ENCODE peak calls at places on chromosome 14, in four cellular contexts. One of them, this sample, is unnamed.

GRCh38 chr14:57492859-57493258 is 798 bp downstream of the CCDC198 start:
- DNase-seq in lower leg skin: no peak
- DNase-seq in colonic mucosa: no peak
- DNase-seq in IMR-90: peak; percentile 45
- DNase-seq in this sample: no peak

GRCh38 chr14:60079723-60080122 is 12.0 kb upstream of the PCNX4 start:
- DNase-seq in lower leg skin: no peak
- DNase-seq in colonic mucosa: no peak
- DNase-seq in IMR-90: no peak
- DNase-seq in this sample: no peak

GRCh38 chr14:32426596-32427408 is 97.7 kb downstream of the AKAP6 start:
- DNase-seq in lower leg skin: no peak
- DNase-seq in colonic mucosa: no peak
- DNase-seq in IMR-90: no peak
- DNase-seq in this sample: no peak

GRCh38 chr14:48973136-48973535 is 613.0 kb downstream of the RPS29 start:
- DNase-seq in lower leg skin: no peak
- DNase-seq in colonic mucosa: no peak
- DNase-seq in IMR-90: peak; percentile 70
- DNase-seq in this sample: no peak

GRCh38 chr14:68924392-68925158 is 54.5 kb downstream of the ACTN1 start:
- DNase-seq in lower leg skin: no peak
- DNase-seq in colonic mucosa: no peak
- DNase-seq in IMR-90: no peak
- DNase-seq in this sample: no peak

GRCh38 chr14:53531151-53531550 is 378.0 kb upstream of the DDHD1 start:
- DNase-seq in lower leg skin: no peak
- DNase-seq in colonic mucosa: no peak
- DNase-seq in IMR-90: no peak
- DNase-seq in this sample: no peak

GRCh38 chr14:86971292-86971691 is 1021.7 kb downstream of the GALC start:
- DNase-seq in lower leg skin: no peak
- DNase-seq in colonic mucosa: no peak
- DNase-seq in IMR-90: no peak
- DNase-seq in this sample: no peak

GRCh38 chr14:106547735-106548550 is 1021.6 kb downstream of the TMEM121 start:
- DNase-seq in lower leg skin: no peak
- DNase-seq in colonic mucosa: no peak
- DNase-seq in IMR-90: no peak
- DNase-seq in this sample: no peak

GRCh38 chr14:69358233-69358963 is 39.7 kb downstream of the ERH start:
- DNase-seq in lower leg skin: no peak
- DNase-seq in colonic mucosa: no peak
- DNase-seq in IMR-90: peak; percentile 6
- DNase-seq in this sample: no peak

GRCh38 chr14:31927348-31927826 is 149.7 kb upstream of the ARHGAP5 start:
- DNase-seq in lower leg skin: no peak
- DNase-seq in colonic mucosa: no peak
- DNase-seq in IMR-90: peak; percentile 97
- DNase-seq in this sample: no peak

GRCh38 chr14:25048170-25049126 is 1.5 kb downstream of the STXBP6 start:
- DNase-seq in lower leg skin: peak; percentile 69
- DNase-seq in colonic mucosa: peak; percentile 46
- DNase-seq in IMR-90: peak; percentile 86
- DNase-seq in this sample: peak; percentile 60

GRCh38 chr14:68733086-68733621 is 59.7 kb downstream of the ZFP36L1 start:
- DNase-seq in lower leg skin: peak; percentile 55
- DNase-seq in colonic mucosa: no peak
- DNase-seq in IMR-90: no peak
- DNase-seq in this sample: no peak

GRCh38 chr14:68042591-68043210 is 223.1 kb downstream of the RAD51B start:
- DNase-seq in lower leg skin: peak; percentile 34
- DNase-seq in colonic mucosa: no peak
- DNase-seq in IMR-90: no peak
- DNase-seq in this sample: no peak

GRCh38 chr14:45177081-45177480 is 41.4 kb downstream of the FANCM start:
- DNase-seq in lower leg skin: no peak
- DNase-seq in colonic mucosa: no peak
- DNase-seq in IMR-90: peak; percentile 86
- DNase-seq in this sample: no peak

GRCh38 chr14:52021971-52022600 is 32.7 kb downstream of the RTRAF start:
- DNase-seq in lower leg skin: no peak
- DNase-seq in colonic mucosa: no peak
- DNase-seq in IMR-90: peak; percentile 44
- DNase-seq in this sample: no peak

GRCh38 chr14:54815016-54815415 is 87.6 kb downstream of the GCH1 start:
- DNase-seq in lower leg skin: no peak
- DNase-seq in colonic mucosa: no peak
- DNase-seq in IMR-90: peak; percentile 20
- DNase-seq in this sample: no peak

GRCh38 chr14:20934148-20934762 is 21.0 kb upstream of the RNASE2 start:
- DNase-seq in lower leg skin: no peak
- DNase-seq in colonic mucosa: no peak
- DNase-seq in IMR-90: no peak
- DNase-seq in this sample: no peak

GRCh38 chr14:96090441-96091148 is 51.4 kb downstream of the C14orf132 start:
- DNase-seq in lower leg skin: no peak
- DNase-seq in colonic mucosa: peak; percentile 57
- DNase-seq in IMR-90: peak; percentile 65
- DNase-seq in this sample: peak; percentile 61

GRCh38 chr14:44404599-44405349 is 102.3 kb downstream of the FSCB start:
- DNase-seq in lower leg skin: no peak
- DNase-seq in colonic mucosa: no peak
- DNase-seq in IMR-90: no peak
- DNase-seq in this sample: no peak

GRCh38 chr14:75794615-75795038 is 133.6 kb downstream of the TTLL5 start:
- DNase-seq in lower leg skin: no peak
- DNase-seq in colonic mucosa: no peak
- DNase-seq in IMR-90: peak; percentile 72
- DNase-seq in this sample: no peak

GRCh38 chr14:104221636-104222375 is 83.4 kb downstream of the KIF26A start:
- DNase-seq in lower leg skin: no peak
- DNase-seq in colonic mucosa: no peak
- DNase-seq in IMR-90: no peak
- DNase-seq in this sample: no peak

GRCh38 chr14:104651876-104652260 is 37.5 kb upstream of the INF2 start:
- DNase-seq in lower leg skin: no peak
- DNase-seq in colonic mucosa: no peak
- DNase-seq in IMR-90: no peak
- DNase-seq in this sample: no peak

GRCh38 chr14:89702151-89702936 is 252.2 kb downstream of the EFCAB11 start:
- DNase-seq in lower leg skin: peak; percentile 43
- DNase-seq in colonic mucosa: peak; percentile 43
- DNase-seq in IMR-90: peak; percentile 67
- DNase-seq in this sample: no peak

GRCh38 chr14:48704639-48705038 is 881.5 kb downstream of the RPS29 start:
- DNase-seq in lower leg skin: no peak
- DNase-seq in colonic mucosa: no peak
- DNase-seq in IMR-90: no peak
- DNase-seq in this sample: no peak

GRCh38 chr14:22650960-22651521 is 6.9 kb upstream of the OR6J1 start:
- DNase-seq in lower leg skin: no peak
- DNase-seq in colonic mucosa: no peak
- DNase-seq in IMR-90: no peak
- DNase-seq in this sample: no peak

DNA sequence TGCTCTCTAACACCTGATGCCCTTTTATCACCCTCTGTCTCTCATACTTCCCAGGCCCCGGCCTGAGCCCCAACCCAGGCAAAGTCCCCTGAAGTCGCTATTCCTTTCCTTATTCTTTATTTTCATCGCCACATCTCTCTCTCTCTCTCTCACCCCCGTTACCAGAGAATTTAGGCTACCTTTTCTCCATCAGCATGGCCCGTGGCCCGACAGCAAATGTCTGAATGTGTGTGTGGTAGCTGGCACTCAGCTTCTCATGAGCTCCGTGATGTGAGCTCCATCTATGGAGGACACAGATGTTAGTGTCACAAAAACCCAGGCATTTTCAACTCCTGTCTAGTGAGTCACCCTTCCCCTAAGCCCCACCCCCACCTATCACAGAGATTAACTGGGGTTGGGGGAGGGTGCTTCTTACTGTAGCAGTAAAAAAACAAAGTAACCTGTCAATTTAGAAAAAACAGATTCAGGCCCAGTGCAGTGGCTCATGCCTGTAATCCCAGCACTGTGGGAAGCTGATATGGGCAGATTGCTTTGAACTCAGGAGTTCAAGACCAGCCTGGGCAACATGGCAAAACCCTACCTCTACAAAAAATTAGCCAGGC is 53.8 kb downstream of the VCPKMT start:
- DNase-seq in lower leg skin: no peak
- DNase-seq in colonic mucosa: peak; percentile 78
- DNase-seq in IMR-90: peak; percentile 83
- DNase-seq in this sample: no peak
- TF ChIP-seq CTCF in lower leg skin: no peak
- TF ChIP-seq CTCF in colonic mucosa: no peak
- TF ChIP-seq CTCF in IMR-90: peak; percentile 18
- TF ChIP-seq CTCF in this sample: no peak

DNA sequence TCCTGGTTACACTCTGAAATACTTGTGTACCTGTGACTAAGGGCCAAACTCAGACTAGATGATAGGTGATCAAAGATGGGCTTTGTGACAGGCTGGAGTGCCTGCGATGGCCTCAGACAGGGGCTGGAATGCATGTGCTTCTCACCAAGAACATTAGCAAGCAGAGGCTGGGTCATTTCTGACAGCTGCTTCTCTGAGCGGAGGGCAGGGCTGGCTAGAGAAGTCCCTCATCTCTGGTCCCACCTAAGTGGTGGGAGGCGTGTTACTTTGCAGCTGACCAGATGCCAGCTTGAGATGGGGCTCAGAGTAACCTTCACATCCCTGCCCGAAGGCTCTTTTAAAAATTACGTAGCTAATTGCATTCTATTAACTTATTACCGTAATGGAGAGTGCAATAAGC is 106.8 kb upstream of the RTL1 start:
- DNase-seq in lower leg skin: no peak
- DNase-seq in colonic mucosa: no peak
- DNase-seq in IMR-90: no peak
- DNase-seq in this sample: no peak
- TF ChIP-seq CTCF in lower leg skin: no peak
- TF ChIP-seq CTCF in colonic mucosa: no peak
- TF ChIP-seq CTCF in IMR-90: no peak
- TF ChIP-seq CTCF in this sample: no peak

DNA sequence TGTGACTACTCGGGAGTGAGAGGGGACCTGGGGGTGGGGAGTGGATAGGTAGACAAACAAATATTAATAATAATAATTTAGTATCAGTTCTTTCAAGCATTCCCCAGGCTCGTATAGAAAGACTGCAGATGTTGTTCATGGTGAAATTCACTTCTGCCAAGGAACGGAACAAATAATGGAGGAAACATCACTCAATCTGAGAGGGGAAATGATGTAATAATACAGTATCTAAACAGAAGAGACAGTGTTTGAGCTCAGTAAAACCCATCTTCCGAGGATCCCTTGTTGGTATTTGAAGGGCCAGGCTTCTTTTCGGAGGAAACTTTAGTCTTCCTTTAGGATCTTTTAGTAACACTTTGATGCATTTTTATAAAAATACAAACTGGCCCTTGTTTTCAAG is 114.2 kb downstream of the KCNK10 start:
- DNase-seq in lower leg skin: no peak
- DNase-seq in colonic mucosa: no peak
- DNase-seq in IMR-90: no peak
- DNase-seq in this sample: no peak
- TF ChIP-seq CTCF in lower leg skin: no peak
- TF ChIP-seq CTCF in colonic mucosa: no peak
- TF ChIP-seq CTCF in IMR-90: no peak
- TF ChIP-seq CTCF in this sample: no peak

GRCh38 chr14:64636980-64637429 is 67.2 kb upstream of the PLEKHG3 start:
- DNase-seq in lower leg skin: no peak
- DNase-seq in colonic mucosa: no peak
- DNase-seq in IMR-90: no peak
- DNase-seq in this sample: no peak
- TF ChIP-seq CTCF in lower leg skin: no peak
- TF ChIP-seq CTCF in colonic mucosa: no peak
- TF ChIP-seq CTCF in IMR-90: no peak
- TF ChIP-seq CTCF in this sample: peak; percentile 9

GRCh38 chr14:82070040-82070439 is 536.4 kb upstream of the SEL1L start:
- DNase-seq in lower leg skin: no peak
- DNase-seq in colonic mucosa: no peak
- DNase-seq in IMR-90: no peak
- DNase-seq in this sample: no peak
- TF ChIP-seq CTCF in lower leg skin: no peak
- TF ChIP-seq CTCF in colonic mucosa: no peak
- TF ChIP-seq CTCF in IMR-90: no peak
- TF ChIP-seq CTCF in this sample: no peak

GRCh38 chr14:94143239-94143638 is 13.8 kb upstream of the IFI27L2 start:
- DNase-seq in lower leg skin: no peak
- DNase-seq in colonic mucosa: no peak
- DNase-seq in IMR-90: no peak
- DNase-seq in this sample: no peak
- TF ChIP-seq CTCF in lower leg skin: no peak
- TF ChIP-seq CTCF in colonic mucosa: no peak
- TF ChIP-seq CTCF in IMR-90: peak; percentile 30
- TF ChIP-seq CTCF in this sample: no peak

GRCh38 chr14:39339003-39339402 is 93.2 kb downstream of the FBXO33 start:
- DNase-seq in lower leg skin: no peak
- DNase-seq in colonic mucosa: no peak
- DNase-seq in IMR-90: no peak
- DNase-seq in this sample: no peak

GRCh38 chr14:39342768-39343167 is 89.5 kb downstream of the FBXO33 start:
- DNase-seq in lower leg skin: no peak
- DNase-seq in colonic mucosa: no peak
- DNase-seq in IMR-90: no peak
- DNase-seq in this sample: no peak
- TF ChIP-seq CTCF in lower leg skin: no peak
- TF ChIP-seq CTCF in colonic mucosa: no peak
- TF ChIP-seq CTCF in IMR-90: no peak
- TF ChIP-seq CTCF in this sample: no peak